ENCODE peak calls at places on chromosomes 3 and 15, in four cellular contexts. B is GM12878, H is K562, U is IMR-90. O is an unnamed sample.

GRCh38 chr15:75835990-75836952 is 7.0 kb upstream of the UBE2Q2 start:
- DNase-seq in U (no peak), B (no peak), H (no peak), O (no peak)

GRCh38 chr3:75737831-75738493 is 47.4 kb downstream of the ZNF717 start:
- DNase-seq in H (no peak), U (peak), B (no peak), O (no peak)

GRCh38 chr3:195154111-195154791 is 116.7 kb downstream of the XXYLT1 start:
- DNase-seq in B (no peak), H (peak), U (peak), O (no peak)

GRCh38 chr3:122186372-122186771 is 2.9 kb downstream of the CASR start:
- DNase-seq in U (no peak), B (no peak), H (no peak), O (no peak)

GRCh38 chr3:21274000-21274671 is 476.9 kb downstream of the ZNF385D start:
- DNase-seq in B (no peak), U (peak), H (no peak), O (no peak)

GRCh38 chr3:148992635-148993230 is 1.4 kb downstream of the GYG1 start:
- DNase-seq in H (no peak), U (no peak), B (no peak), O (no peak)

GRCh38 chr15:84828433-84828908 is 11.3 kb downstream of the ALPK3 start:
- DNase-seq in B (no peak), H (no peak), U (no peak), O (no peak)

GRCh38 chr3:57446318-57446841 is 97.8 kb downstream of the DNAH12 start:
- DNase-seq in H (peak), U (no peak), B (no peak), O (no peak)

GRCh38 chr3:78728406-78729145 is 1039.2 kb downstream of the ROBO1 start:
- DNase-seq in H (no peak), B (no peak), U (peak), O (no peak)

DNA sequence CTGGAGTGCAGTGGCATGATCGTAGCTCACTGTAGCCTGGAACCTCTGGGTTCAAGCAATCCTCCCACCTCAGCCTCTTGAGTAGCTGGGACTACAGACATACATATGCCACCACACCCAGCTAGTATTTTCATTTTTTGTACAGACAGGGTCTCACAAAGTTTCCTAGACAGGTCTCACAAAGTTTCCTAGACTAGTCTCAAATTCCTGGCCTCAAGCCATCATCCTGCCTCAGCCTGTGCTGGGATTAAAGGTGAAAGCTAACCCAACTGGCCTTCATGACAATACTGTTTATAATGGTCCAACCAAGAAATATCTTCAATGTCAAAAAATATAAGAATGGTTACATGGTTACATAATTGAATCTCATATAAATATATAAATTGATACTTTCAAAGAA is 24.0 kb downstream of the GPR176 start:
- DNase-seq in H (no peak), B (no peak), U (no peak), O (no peak)
- TF ChIP-seq ELK1 in H (no peak), B (no peak), U (no peak), O (no peak)

DNA sequence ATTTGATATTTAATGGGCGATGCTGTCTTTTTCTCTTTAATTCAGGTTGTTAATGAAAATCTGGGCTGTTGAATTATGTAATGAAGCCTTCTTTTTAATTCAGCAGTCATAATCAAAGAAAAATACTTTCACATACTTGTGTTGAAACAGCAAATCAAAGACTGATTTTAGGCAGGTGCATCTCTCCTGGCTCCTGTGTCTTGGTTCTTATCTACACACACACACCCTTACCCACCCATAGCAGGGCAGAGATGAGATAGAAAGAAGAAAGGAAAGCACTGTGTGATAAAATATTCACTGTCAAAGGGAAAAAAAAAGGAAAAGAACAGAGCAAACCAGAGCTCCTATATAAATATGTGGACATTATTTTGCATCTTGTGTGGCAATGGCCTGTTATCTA is 130.6 kb upstream of the CGNL1 start:
- DNase-seq in B (no peak), H (no peak), U (no peak), O (no peak)
- TF ChIP-seq ELK1 in B (no peak), H (no peak), U (no peak), O (no peak)

GRCh38 chr3:98555025-98555379 is 23.2 kb downstream of the GPR15 start:
- DNase-seq in B (no peak), U (no peak), H (no peak), O (no peak)

GRCh38 chr3:98554580-98554979 is 22.8 kb downstream of the GPR15 start:
- DNase-seq in H (no peak), U (no peak), B (no peak), O (no peak)

GRCh38 chr3:98558100-98558499 is 26.3 kb downstream of the GPR15 start:
- DNase-seq in H (no peak), U (no peak), B (no peak), O (no peak)

GRCh38 chr3:98557324-98558010 is 25.7 kb downstream of the GPR15 start:
- DNase-seq in H (no peak), B (peak), U (no peak), O (no peak)

DNA sequence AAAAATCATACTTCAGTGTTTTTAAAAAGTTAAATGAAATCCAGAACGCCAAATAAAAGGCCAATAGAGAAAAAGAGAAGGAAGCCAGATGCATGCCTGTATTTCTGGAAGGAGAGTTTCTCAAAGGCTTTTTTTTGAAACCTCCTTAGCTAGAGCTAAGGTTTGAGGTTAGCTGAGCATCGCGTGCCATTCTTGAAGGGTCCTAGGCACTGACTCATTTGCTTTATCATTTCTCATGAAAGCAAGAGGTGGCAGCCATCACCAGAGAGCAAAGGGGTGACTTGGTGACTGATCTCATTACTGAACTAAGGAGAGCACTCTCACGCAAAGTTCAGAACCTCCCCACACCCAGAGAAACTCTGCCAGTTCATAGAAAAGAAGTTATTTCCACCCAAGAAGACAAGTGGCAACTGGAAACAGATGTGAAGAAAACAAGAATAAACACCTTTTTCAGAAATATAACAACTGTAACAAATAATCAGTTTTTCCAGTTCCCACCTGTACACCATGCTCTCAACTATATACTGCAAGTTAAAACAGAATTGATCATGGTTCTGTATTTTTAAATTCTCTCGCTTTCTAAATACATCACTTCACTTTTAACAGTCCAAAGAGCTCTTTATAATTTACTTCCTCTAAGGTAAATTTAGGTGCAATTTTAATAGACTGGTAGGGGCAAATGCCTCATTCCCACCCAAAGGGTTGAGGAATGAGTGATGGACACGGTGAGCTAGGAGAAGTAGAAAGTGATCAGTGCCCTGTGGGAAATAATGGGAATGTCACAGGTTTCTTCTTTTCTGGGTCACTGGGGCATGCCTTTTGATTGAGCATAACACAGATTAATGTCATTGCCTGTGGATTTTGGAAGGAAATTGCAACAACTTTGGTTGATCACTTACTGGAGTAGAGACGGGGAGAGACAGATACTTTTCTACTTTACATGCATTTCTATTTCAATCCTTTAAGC is 24.7 kb downstream of the GPR15 start:
- DNase-seq in U (no peak), H (no peak), B (peak), O (no peak)
- TF ChIP-seq ELK1 in U (no peak), H (no peak), B (no peak), O (no peak)

GRCh38 chr3:73766599-73767378 is 142.0 kb upstream of the PDZRN3 start:
- DNase-seq in U (peak), B (no peak), H (no peak), O (no peak)
- TF ChIP-seq ELK1 in U (no peak), B (no peak), H (no peak), O (no peak)

DNA sequence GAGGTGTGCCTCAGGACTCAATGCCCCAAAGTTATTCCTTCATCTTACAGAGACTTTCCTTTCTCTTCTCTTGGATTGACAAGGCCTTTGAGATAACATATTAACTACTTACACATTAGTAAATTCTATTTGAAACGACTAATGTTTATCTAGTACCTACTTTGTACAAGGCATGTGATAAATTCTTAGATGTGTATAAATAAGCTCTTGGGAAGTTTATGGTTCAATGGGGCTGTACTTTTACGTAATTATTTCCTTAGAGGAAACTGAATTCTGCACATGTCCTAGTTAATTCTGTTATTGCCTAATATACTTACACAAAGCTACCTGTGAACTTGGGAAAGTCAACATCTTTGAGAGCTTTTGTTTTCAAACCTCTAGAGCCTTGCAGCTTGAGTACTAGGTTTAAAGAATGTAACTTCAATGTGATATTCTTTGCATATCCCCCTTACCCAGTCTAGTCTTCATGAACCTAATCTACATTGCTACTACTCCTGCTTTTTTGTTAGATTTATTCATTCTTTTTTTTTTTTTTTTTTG is 58.5 kb upstream of the RAP2B start:
- DNase-seq in H (no peak), B (no peak), U (no peak), O (peak)
- TF ChIP-seq ELK1 in H (no peak), B (no peak), U (no peak), O (no peak)

DNA sequence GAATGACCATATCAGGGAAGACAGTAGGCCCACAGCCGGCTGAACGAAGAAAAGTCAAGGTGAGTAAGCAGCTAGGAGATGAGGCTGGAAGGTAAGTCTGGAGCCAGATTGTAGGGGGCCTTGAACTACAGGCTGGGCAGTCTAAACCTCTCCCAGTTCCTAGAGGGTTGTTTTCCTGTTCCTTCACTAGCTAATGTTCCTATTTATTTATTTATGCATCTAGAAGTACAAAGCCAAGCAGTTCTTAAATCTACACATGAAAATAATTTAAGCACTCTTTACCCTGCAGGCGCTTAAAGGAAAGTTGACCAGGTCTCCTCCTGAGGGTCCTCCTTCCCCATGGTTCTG is 3.7 kb downstream of the ACAA1 start:
- DNase-seq in H (no peak), U (no peak), B (no peak), O (no peak)
- TF ChIP-seq ELK1 in H (no peak), U (no peak), B (no peak), O (no peak)

DNA sequence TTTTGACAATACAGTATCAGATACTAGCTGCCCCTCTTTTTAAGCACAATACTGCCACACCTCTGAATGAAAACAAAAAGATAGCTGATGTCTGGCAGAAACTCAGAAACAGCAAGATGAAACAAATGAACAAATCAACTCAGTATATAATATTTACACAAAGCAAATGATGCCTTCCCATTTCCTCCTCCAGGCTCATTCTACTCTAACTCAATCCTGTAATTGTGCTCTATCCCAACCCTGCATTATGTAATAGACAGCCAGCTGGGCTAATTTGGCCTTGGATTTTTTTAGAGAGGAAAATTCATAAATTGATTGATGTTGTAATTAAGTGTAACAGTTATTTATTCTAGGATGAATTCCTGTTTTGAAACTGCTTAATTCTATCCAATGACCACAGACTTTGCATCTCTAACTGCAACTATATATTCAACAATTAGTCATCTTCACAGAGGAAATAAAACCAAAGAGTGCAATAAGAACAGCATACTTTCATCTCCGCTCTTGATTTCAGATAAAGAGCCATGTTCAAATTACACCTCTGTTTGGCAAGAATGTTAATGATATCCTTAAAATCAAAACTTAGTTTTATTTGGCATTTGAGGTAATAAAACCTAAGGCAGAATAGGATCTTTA is 6.1 kb downstream of the ATG3 start:
- DNase-seq in U (peak), H (no peak), B (no peak), O (no peak)
- TF ChIP-seq ELK1 in U (no peak), H (no peak), B (no peak), O (no peak)

O was measured in A549.